ENCODE peak calls at places on chromosomes 1 and 21, in five cellular contexts. W, Q, P, A and C are unnamed samples.
A peak's percentile ranks its signal among the peaks of the same experiment; 100 is the strongest.

GRCh38 chr1:115980998-115981993 is 5.0 kb downstream of the SLC22A15 start:
- DNase-seq in W (peak; percentile 18), Q (peak; percentile 38), P (no peak), A (no peak), C (peak; percentile 42)

GRCh38 chr1:93842750-93843500 is 36.1 kb downstream of the DNTTIP2 start:
- DNase-seq in W (no peak), Q (no peak), P (no peak), A (no peak), C (no peak)

GRCh38 chr1:240734001-240734400 is 122.0 kb upstream of the GREM2 start:
- DNase-seq in W (no peak), Q (no peak), P (no peak), A (no peak), C (no peak)

GRCh38 chr1:33137800-33138199 is 44.0 kb downstream of the TRIM62 start:
- DNase-seq in W (peak; percentile 36), Q (peak; percentile 69), P (peak; percentile 23), A (peak; percentile 32), C (no peak)

GRCh38 chr1:211420389-211420788 is 71.6 kb downstream of the RD3 start:
- DNase-seq in W (no peak), Q (no peak), P (no peak), A (no peak), C (no peak)

GRCh38 chr1:24415910-24416665 is 486 bp downstream of the NIPAL3 start:
- DNase-seq in W (no peak), Q (no peak), P (no peak), A (no peak), C (peak; percentile 16)

GRCh38 chr21:35231115-35231514 is 182.0 kb upstream of the RUNX1 start:
- DNase-seq in W (no peak), Q (no peak), P (no peak), A (no peak), C (no peak)

GRCh38 chr1:151994956-151995355 is 1.3 kb upstream of the S100A10 start:
- DNase-seq in W (no peak), Q (no peak), P (no peak), A (no peak), C (no peak)

GRCh38 chr1:20154306-20154831 is 15.2 kb downstream of the PLA2G2F start:
- DNase-seq in W (no peak), Q (no peak), P (no peak), A (no peak), C (no peak)

GRCh38 chr1:19405761-19406481 is 79.4 kb downstream of the CAPZB start:
- DNase-seq in W (no peak), Q (no peak), P (no peak), A (no peak), C (no peak)

GRCh38 chr1:202959276-202959620 is 1.1 kb upstream of the ADIPOR1 start:
- DNase-seq in W (no peak), Q (no peak), P (no peak), A (no peak), C (no peak)

GRCh38 chr1:189696297-189696696 is 781.4 kb downstream of the BRINP3 start:
- DNase-seq in W (no peak), Q (no peak), P (no peak), A (no peak), C (no peak)

GRCh38 chr1:207440634-207441033 is 13.5 kb upstream of the CR2 start:
- DNase-seq in W (no peak), Q (no peak), P (no peak), A (no peak), C (no peak)

GRCh38 chr1:76433528-76433927 is 359.0 kb downstream of the ST6GALNAC3 start:
- DNase-seq in W (no peak), Q (no peak), P (no peak), A (no peak), C (no peak)